ENCODE peak calls at places on chromosomes 4 and X, in eight cellular contexts. A, W, K, O, M, F, H and L are unnamed samples.

GRCh38 chr4:38723726-38724506 is 58.9 kb downstream of the TLR10 start:
- DNase-seq in A (no peak), W (no peak), K (no peak), O (no peak), M (no peak), F (no peak), H (peak), L (no peak)

GRCh38 chrX:71366674-71367256 is 608 bp downstream of the TAF1 start:
- DNase-seq in A (no peak), W (no peak), K (peak), O (no peak), M (peak), F (no peak), H (peak), L (no peak)

GRCh38 chrX:153551135-153551534 is 33.7 kb downstream of the ATP2B3 start:
- DNase-seq in A (peak), W (peak), K (no peak), O (no peak), M (no peak), F (no peak), H (peak), L (no peak)

GRCh38 chrX:151713859-151714258 is 2.0 kb upstream of the FATE1 start:
- DNase-seq in A (no peak), W (no peak), K (no peak), O (no peak), M (peak), F (no peak), H (peak), L (no peak)

GRCh38 chrX:119573840-119574393 is 446 bp upstream of the UBE2A start:
- DNase-seq in A (peak), W (peak), K (peak), O (no peak), M (peak), F (peak), H (peak), L (no peak)

GRCh38 chrX:10516781-10517322 is 103.5 kb downstream of the MID1 start:
- DNase-seq in A (no peak), W (no peak), K (no peak), O (no peak), M (no peak), F (no peak), H (no peak), L (no peak)

GRCh38 chr4:8871417-8872401 is at the start of gene HMX1:
- DNase-seq in A (no peak), W (no peak), K (no peak), O (no peak), M (no peak), F (no peak), H (no peak), L (no peak)

GRCh38 chrX:73127700-73128241 is 48.5 kb upstream of the PABPC1L2A start:
- DNase-seq in A (no peak), W (no peak), K (peak), O (no peak), M (no peak), F (no peak), H (no peak), L (no peak)

GRCh38 chr4:95998311-95998710 is 158.4 kb downstream of the PDHA2 start:
- DNase-seq in A (peak), W (no peak), K (no peak), O (no peak), M (no peak), F (no peak), H (peak), L (no peak)

GRCh38 chr4:7295201-7295916 is 103.0 kb downstream of the SORCS2 start:
- DNase-seq in A (peak), W (no peak), K (peak), O (no peak), M (no peak), F (peak), H (peak), L (no peak)

GRCh38 chr4:94763500-94763899 is 5.7 kb downstream of the BMPR1B start:
- DNase-seq in A (no peak), W (no peak), K (no peak), O (no peak), M (no peak), F (no peak), H (no peak), L (no peak)

GRCh38 chrX:12139934-12140611 is 1.8 kb downstream of the FRMPD4 start:
- DNase-seq in A (no peak), W (no peak), K (no peak), O (no peak), M (no peak), F (no peak), H (peak), L (no peak)

GRCh38 chr4:182552948-182553347 is 309.7 kb downstream of the TENM3 start:
- DNase-seq in A (no peak), W (no peak), K (no peak), O (no peak), M (no peak), F (no peak), H (no peak), L (no peak)

GRCh38 chr4:71729856-71730255 is 54.0 kb downstream of the GC start:
- DNase-seq in A (no peak), W (no peak), K (no peak), O (no peak), M (no peak), F (no peak), H (no peak), L (no peak)

GRCh38 chr4:55545133-55545532 is 1.6 kb downstream of the CLOCK start:
- DNase-seq in A (peak), W (peak), K (no peak), O (no peak), M (no peak), F (no peak), H (peak), L (no peak)

GRCh38 chrX:46811101-46811500 is 25.7 kb upstream of the RP2 start:
- DNase-seq in A (peak), W (no peak), K (no peak), O (no peak), M (no peak), F (no peak), H (no peak), L (no peak)

GRCh38 chr4:145954924-145955339 is 16.3 kb upstream of the ZNF827 start:
- DNase-seq in A (peak), W (peak), K (no peak), O (no peak), M (no peak), F (no peak), H (peak), L (peak)

GRCh38 chrX:44042731-44043130 is 69.5 kb upstream of the NDP start:
- DNase-seq in A (peak), W (no peak), K (peak), O (no peak), M (no peak), F (no peak), H (peak), L (no peak)

GRCh38 chr4:6873792-6874461 is 35.7 kb upstream of the TBC1D14 start:
- DNase-seq in A (peak), W (peak), K (peak), O (no peak), M (peak), F (peak), H (peak), L (peak)

GRCh38 chr4:112257098-112257497 is 25.5 kb downstream of the AP1AR start:
- DNase-seq in A (no peak), W (no peak), K (no peak), O (no peak), M (no peak), F (no peak), H (no peak), L (no peak)
- TF ChIP-seq CTCF in A (no peak), W (no peak), K (no peak), O (no peak), M (no peak), F (no peak), H (no peak), L (no peak)

DNA sequence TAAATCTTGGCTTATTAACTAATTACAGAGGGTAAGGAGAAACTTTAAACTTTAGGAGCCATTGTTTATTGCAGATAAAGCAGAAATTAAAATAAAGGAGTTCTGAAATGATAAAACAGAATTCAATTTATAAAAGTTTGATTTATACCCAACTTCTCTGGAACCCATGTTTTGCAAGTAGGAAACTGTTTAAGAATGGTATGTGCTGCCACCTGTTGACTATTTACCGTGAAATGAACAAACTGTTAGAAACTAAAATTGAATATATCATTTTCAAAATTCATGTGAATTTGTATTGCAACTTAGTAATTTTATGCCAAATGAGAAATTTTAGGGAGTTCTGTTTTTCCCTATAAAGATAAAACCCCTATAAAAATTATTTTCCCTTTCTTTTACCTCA is 11.0 kb upstream of the TBC1D8B start:
- DNase-seq in A (peak), W (no peak), K (no peak), O (no peak), M (peak), F (no peak), H (peak), L (no peak)
- TF ChIP-seq CTCF in A (peak), W (peak), K (peak), O (peak), M (peak), F (no peak), H (peak), L (no peak)

GRCh38 chr4:75561789-75562188 is 5.9 kb downstream of the ODAPH start:
- DNase-seq in A (no peak), W (no peak), K (no peak), O (no peak), M (no peak), F (no peak), H (peak), L (no peak)

GRCh38 chr4:75564023-75564422 is 8.2 kb downstream of the ODAPH start:
- DNase-seq in A (no peak), W (no peak), K (no peak), O (no peak), M (no peak), F (no peak), H (no peak), L (no peak)
- TF ChIP-seq CTCF in A (no peak), W (no peak), K (no peak), O (no peak), M (no peak), F (no peak), H (no peak), L (no peak)

GRCh38 chr4:762211-763190 is 56.9 kb downstream of the PCGF3 start:
- DNase-seq in A (peak), W (no peak), K (no peak), O (no peak), M (peak), F (no peak), H (peak), L (peak)
- TF ChIP-seq CTCF in A (peak), W (peak), K (no peak), O (peak), M (peak), F (no peak), H (peak), L (peak)

GRCh38 chr4:138405934-138406567 is 163.9 kb upstream of the SLC7A11 start:
- DNase-seq in A (peak), W (peak), K (no peak), O (peak), M (no peak), F (no peak), H (peak), L (no peak)
- TF ChIP-seq CTCF in A (no peak), W (no peak), K (no peak), O (no peak), M (no peak), F (no peak), H (no peak), L (no peak)

DNA sequence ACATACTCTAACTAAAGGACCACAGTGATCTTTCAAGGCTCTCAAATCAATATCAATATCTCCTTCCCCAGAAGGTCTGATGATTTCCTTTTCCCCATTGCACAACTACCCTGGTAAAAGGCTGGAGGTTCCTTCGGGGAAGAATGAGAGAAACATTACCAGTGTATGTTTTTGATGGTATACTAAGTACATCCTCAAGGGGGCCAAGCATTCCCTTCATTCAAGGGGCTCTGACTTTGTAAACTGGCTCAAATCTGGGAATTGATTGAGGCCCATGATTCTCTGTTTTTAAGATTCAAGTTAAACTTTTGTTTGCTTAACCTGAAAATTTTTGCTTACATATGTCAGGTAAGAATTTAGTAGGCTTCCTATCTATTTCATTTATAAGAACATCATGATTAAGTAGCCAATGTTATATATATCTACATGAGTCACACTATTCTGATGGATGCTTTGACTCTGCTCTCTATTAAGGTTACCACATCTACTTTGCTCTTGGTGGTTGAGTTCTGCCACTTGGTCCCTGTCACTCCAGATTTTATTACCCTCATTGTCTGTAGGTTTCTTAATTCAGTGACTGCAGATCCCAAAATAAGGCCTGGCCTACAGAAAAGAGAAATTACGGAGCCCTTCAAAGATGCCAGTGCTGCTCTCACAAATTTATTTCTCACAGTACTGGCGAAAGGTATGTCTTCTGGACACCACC is 16.4 kb upstream of the GUCY1B1 start:
- DNase-seq in A (peak), W (no peak), K (no peak), O (no peak), M (no peak), F (no peak), H (no peak), L (no peak)
- TF ChIP-seq CTCF in A (peak), W (no peak), K (no peak), O (no peak), M (peak), F (no peak), H (no peak), L (peak)

GRCh38 chr4:139861471-139861870 is 195.9 kb downstream of the MGST2 start:
- DNase-seq in A (no peak), W (no peak), K (no peak), O (no peak), M (no peak), F (no peak), H (no peak), L (no peak)
- TF ChIP-seq CTCF in A (no peak), W (no peak), K (no peak), O (no peak), M (no peak), F (no peak), H (no peak), L (no peak)

GRCh38 chr4:152356428-152357034 is 179.4 kb downstream of the FBXW7 start:
- DNase-seq in A (peak), W (peak), K (no peak), O (no peak), M (no peak), F (no peak), H (peak), L (no peak)
- TF ChIP-seq CTCF in A (peak), W (peak), K (no peak), O (no peak), M (peak), F (no peak), H (peak), L (no peak)